ENCODE peak calls at places on chromosomes 6 and 20, in five cellular contexts. O is IMR-90, Q is A549, U is GM12878, T is K562. Y is an unnamed sample.

GRCh38 chr6:79676785-79677736 is 45.9 kb downstream of the SH3BGRL2 start:
- DNase-seq in U (no peak), O (no peak), Q (no peak), T (no peak), Y (no peak)

GRCh38 chr20:25278636-25279361 is 30.9 kb downstream of the PYGB start:
- DNase-seq in T (no peak), U (no peak), O (no peak), Q (no peak), Y (no peak)

GRCh38 chr20:53833333-53834043 is 236.9 kb downstream of the BCAS1 start:
- DNase-seq in T (no peak), Q (no peak), O (no peak), U (no peak), Y (no peak)

GRCh38 chr6:152161501-152161900 is 354.0 kb downstream of the ESR1 start:
- DNase-seq in O (peak), U (no peak), Q (no peak), T (no peak), Y (no peak)

GRCh38 chr6:26431258-26432162 is 8.8 kb upstream of the BTN3A3 start:
- DNase-seq in U (no peak), O (no peak), T (no peak), Q (no peak), Y (no peak)

GRCh38 chr6:136593748-136594490 is 43.7 kb upstream of the MAP7 start:
- DNase-seq in U (peak), O (peak), T (no peak), Q (no peak), Y (peak)

GRCh38 chr6:70166088-70166958 is 136.6 kb downstream of the COL9A1 start:
- DNase-seq in Q (peak), U (no peak), O (peak), T (peak), Y (peak)

GRCh38 chr20:56426026-56426425 is 14.0 kb downstream of the CASS4 start:
- DNase-seq in U (no peak), Q (no peak), O (no peak), T (no peak), Y (no peak)

GRCh38 chr6:20805027-20805426 is 270.8 kb downstream of the CDKAL1 start:
- DNase-seq in U (no peak), Q (no peak), O (peak), T (no peak), Y (no peak)

GRCh38 chr20:38453941-38454340 is 18.7 kb upstream of the RALGAPB start:
- DNase-seq in Q (no peak), U (peak), O (no peak), T (no peak), Y (no peak)

GRCh38 chr6:170116643-170117042 is 174.2 kb downstream of the DLL1 start:
- DNase-seq in T (no peak), O (no peak), Q (no peak), U (no peak), Y (no peak)

DNA sequence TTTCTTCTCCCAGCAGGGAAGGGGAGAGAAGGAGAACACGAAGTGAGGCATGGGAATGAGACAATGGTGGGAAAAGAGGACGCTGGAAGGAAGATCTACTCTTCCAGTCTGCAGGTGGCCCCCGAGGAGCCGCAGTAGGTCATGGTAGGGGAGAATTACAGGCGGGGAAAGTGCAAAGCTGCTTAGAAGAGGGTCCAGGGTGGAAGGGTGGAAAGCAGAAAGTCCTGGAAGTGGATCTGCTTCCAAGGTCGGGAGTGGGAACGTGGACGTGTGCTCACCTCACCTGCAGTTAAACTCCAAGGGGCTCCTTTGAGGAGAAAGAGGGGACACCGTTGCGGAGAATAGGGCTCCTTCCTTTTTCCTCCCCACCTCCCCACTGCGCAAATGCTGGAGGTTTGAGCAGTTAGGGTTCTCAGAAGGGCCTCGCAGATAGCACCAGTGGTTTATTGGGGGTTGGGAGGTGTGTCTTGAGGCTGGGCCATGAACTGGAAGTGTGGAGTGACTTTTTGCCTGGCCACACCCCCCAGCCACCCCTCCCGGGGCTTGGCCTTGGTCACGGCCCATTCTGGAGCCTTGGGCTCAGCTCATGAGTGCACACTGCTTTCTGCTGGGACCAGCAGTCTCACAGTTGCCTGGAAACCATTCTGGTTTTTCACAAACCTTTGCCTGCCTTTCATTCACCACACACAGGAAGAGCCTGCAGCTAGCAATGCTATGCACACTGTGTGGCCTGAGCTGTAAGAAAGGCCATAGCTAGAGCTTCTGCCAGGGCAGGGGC is 100.4 kb upstream of the MLN start:
- DNase-seq in Q (no peak), T (peak), U (peak), O (no peak), Y (no peak)
- TF ChIP-seq POLR2A in Q (no peak), T (no peak), U (no peak), O (no peak), Y (no peak)

GRCh38 chr6:56770011-56770520 is 127.4 kb upstream of the DST start:
- DNase-seq in U (no peak), O (peak), Q (no peak), T (no peak), Y (no peak)
- H3K4me2 ChIP-seq in U (no peak), O (no peak), Q (no peak), T (no peak), Y (no peak)

DNA sequence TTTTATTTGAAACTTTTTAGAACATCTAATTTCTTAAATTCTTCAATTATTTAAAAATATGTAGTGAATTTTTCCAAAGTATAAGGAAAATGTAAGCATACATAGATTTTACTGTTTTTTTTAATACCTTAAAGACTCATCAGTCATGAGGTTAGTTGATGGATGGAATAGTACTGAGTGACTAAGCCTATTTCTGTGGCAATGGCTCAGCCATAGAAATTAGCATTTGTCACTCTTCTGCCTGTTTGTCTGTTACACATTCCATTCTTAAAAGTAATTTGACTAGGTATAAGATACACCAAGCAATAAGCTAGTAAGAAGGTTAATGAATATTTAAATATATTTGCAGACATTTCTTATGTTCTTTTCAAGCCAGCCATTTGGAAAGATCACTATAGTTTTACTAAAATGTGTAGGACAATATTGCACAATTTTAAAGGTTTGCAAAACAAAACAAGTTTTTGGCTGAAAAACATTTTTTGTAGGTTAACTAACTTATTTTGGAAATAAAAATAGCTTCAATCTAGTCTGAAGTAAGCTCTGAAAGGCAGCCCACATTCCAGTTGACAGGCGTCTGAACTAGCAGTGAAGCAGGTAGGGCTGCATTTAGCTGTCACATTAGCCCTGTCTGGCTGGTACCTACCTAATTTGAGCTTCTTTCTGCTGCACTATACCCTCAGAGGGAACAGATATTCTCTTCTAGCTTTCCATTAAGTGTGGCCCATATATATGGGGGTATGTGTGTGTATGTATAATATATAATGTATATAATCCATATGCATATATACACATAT is 385.7 kb downstream of the GRIK2 start:
- DNase-seq in T (no peak), O (peak), Q (no peak), U (no peak), Y (no peak)
- TF ChIP-seq BHLHE40 in T (no peak), O (no peak), Q (no peak), U (no peak), Y (no peak)

DNA sequence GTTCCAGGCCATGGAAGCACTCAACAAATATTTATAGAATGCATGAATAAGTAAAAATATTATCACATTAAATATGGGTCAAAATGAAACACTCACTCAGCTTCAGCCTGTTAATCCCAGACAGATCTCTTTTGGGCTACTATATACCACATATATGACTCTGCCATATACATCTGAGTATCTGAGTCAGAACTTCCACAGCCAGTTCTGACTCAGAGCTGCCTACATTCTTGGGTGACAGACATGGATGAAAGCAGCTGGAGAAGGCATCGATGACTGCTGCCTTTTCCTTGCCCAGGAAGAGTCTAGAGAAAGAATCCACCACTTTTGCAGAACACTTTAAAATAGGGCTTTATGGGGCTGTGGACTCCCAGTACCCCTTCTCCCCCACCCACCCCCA is 11.5 kb upstream of the PDYN start:
- DNase-seq in U (no peak), Q (no peak), T (no peak), O (peak), Y (no peak)
- TF ChIP-seq POLR2A in U (no peak), Q (no peak), T (no peak), O (no peak), Y (no peak)

GRCh38 chr6:17225767-17226166 is 55.4 kb upstream of the RBM24 start:
- DNase-seq in U (no peak), T (no peak), Q (no peak), O (no peak), Y (no peak)
- H3K4me2 ChIP-seq in U (no peak), T (no peak), Q (no peak), O (no peak), Y (no peak)

GRCh38 chr6:150142304-150142656 is 564 bp upstream of the PPP1R14C start:
- DNase-seq in O (no peak), Q (no peak), U (no peak), T (no peak), Y (no peak)
- TF ChIP-seq BHLHE40 in O (no peak), Q (no peak), U (no peak), T (no peak), Y (no peak)

DNA sequence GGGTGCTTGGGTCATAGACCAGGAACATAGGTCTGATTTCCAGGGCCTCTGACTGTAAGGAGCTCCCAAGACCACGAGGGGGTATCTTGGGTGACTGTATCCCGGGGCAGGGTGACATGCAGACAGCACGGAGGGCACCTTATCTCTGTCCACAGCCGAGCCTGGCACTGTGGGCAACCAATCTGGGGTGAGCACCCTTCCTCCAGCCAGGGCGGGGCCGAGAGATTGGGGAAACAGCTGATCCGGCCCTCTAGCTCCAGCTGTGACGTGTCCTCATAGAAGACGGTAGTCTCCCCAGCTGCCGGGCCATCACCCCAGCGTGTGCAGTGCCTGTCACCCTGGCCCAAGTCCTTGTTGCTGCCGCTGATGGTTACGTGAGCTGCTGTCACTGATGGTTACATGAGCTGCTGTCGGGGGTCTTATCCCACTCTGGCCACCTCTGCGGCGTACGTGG is 139.6 kb upstream of the RNF24 start:
- DNase-seq in U (no peak), Q (peak), O (no peak), T (peak), Y (no peak)
- TF ChIP-seq POLR2A in U (no peak), Q (no peak), O (no peak), T (no peak), Y (no peak)

Y was measured in HepG2.